ENCODE peak calls at places on chromosomes 6 and 20, in eight cellular contexts. T is stimulated activated CD4-positive, alpha-beta T cell treated with anti-CD3 and anti-CD28 coated beads, Interleukin-1b, Interleukin-23, amount 100 ng/mL, for 24 hours; N is T-cell; Y is substantia nigra; H is HuH-7.5; M is left lung; Z is RKO; K is astrocyte. Q is an unnamed sample.

GRCh38 chr6:168127384-168127868 is 48.4 kb upstream of the FRMD1 start:
- DNase-seq in T (no peak), N (no peak), Y (no peak), H (peak; percentile 6), M (no peak), Z (no peak), K (no peak), Q (no peak)

GRCh38 chr20:62470003-62470402 is 5.8 kb downstream of the GATA5 start:
- DNase-seq in T (no peak), N (no peak), Y (no peak), H (no peak), M (no peak), Z (no peak), K (no peak), Q (no peak)

GRCh38 chr20:17743677-17744076 is 43.9 kb downstream of the BANF2 start:
- DNase-seq in T (no peak), N (no peak), Y (no peak), H (no peak), M (no peak), Z (no peak), K (no peak), Q (no peak)

GRCh38 chr20:59470521-59470920 is 133.8 kb upstream of the PHACTR3 start:
- DNase-seq in T (no peak), N (no peak), Y (no peak), H (no peak), M (no peak), Z (no peak), K (no peak), Q (no peak)

GRCh38 chr6:44386364-44386928 is 1.1 kb upstream of the CDC5L start:
- DNase-seq in T (no peak), N (no peak), Y (no peak), H (no peak), M (peak; percentile 76), Z (no peak), K (no peak), Q (no peak)

GRCh38 chr20:56257604-56258003 is 9.1 kb downstream of the MC3R start:
- DNase-seq in T (no peak), N (no peak), Y (no peak), H (no peak), M (no peak), Z (no peak), K (no peak), Q (no peak)

GRCh38 chr6:16836186-16836981 is 75.1 kb upstream of the ATXN1 start:
- DNase-seq in T (no peak), N (no peak), Y (no peak), H (no peak), M (no peak), Z (no peak), K (no peak), Q (peak; percentile 56)

GRCh38 chr6:74964871-74965441 is 240.9 kb downstream of the COL12A1 start:
- DNase-seq in T (no peak), N (no peak), Y (no peak), H (no peak), M (no peak), Z (no peak), K (no peak), Q (no peak)

GRCh38 chr6:137983269-137983668 is 116.2 kb downstream of the TNFAIP3 start:
- DNase-seq in T (no peak), N (no peak), Y (no peak), H (no peak), M (no peak), Z (no peak), K (no peak), Q (no peak)

GRCh38 chr6:72953901-72954494 is 271.3 kb downstream of the KHDC1L start:
- DNase-seq in T (no peak), N (no peak), Y (no peak), H (no peak), M (no peak), Z (no peak), K (peak; percentile 80), Q (no peak)

GRCh38 chr6:161336479-161336878 is 62.6 kb upstream of the AGPAT4 start:
- DNase-seq in T (no peak), N (no peak), Y (no peak), H (no peak), M (no peak), Z (no peak), K (no peak), Q (no peak)

GRCh38 chr6:16533210-16533609 is 228.1 kb downstream of the ATXN1 start:
- DNase-seq in T (no peak), N (no peak), Y (no peak), H (no peak), M (no peak), Z (no peak), K (no peak), Q (no peak)

GRCh38 chr6:108565893-108566292 is 5.2 kb downstream of the FOXO3 start:
- DNase-seq in T (no peak), N (no peak), Y (no peak), H (peak; percentile 29), M (no peak), Z (peak; percentile 59), K (peak; percentile 53), Q (no peak)

GRCh38 chr20:49831022-49831769 is 18.6 kb downstream of the SLC9A8 start:
- DNase-seq in T (no peak), N (no peak), Y (no peak), H (no peak), M (no peak), Z (no peak), K (no peak), Q (no peak)

GRCh38 chr6:3820563-3820962 is 28.6 kb upstream of the FAM50B start:
- DNase-seq in T (no peak), N (no peak), Y (no peak), H (no peak), M (no peak), Z (no peak), K (no peak), Q (no peak)

GRCh38 chr20:48879609-48880008 is 41.9 kb upstream of the ARFGEF2 start:
- DNase-seq in T (no peak), N (no peak), Y (no peak), H (no peak), M (no peak), Z (no peak), K (no peak), Q (no peak)

GRCh38 chr6:128570439-128571063 is 50.2 kb upstream of the PTPRK start:
- DNase-seq in T (no peak), N (no peak), Y (no peak), H (no peak), M (no peak), Z (no peak), K (peak; percentile 39), Q (no peak)

GRCh38 chr20:57007171-57007540 is 259.3 kb downstream of the BMP7 start:
- DNase-seq in T (no peak), N (no peak), Y (no peak), H (no peak), M (no peak), Z (no peak), K (no peak), Q (no peak)

GRCh38 chr20:26209171-26209941 is 512.7 kb upstream of the ZNF337 start:
- DNase-seq in T (no peak), N (no peak), Y (no peak), H (no peak), M (peak; percentile 32), Z (no peak), K (peak; percentile 10), Q (peak; percentile 13)

GRCh38 chr6:71199796-71200195 is 88.8 kb upstream of the OGFRL1 start:
- DNase-seq in T (no peak), N (no peak), Y (no peak), H (no peak), M (no peak), Z (no peak), K (no peak), Q (no peak)

GRCh38 chr6:141265748-141266647 is 866.7 kb upstream of the GJE1 start:
- DNase-seq in T (no peak), N (no peak), Y (no peak), H (no peak), M (no peak), Z (peak; percentile 32), K (peak; percentile 14), Q (no peak)

GRCh38 chr6:27865952-27866369 is 46.2 kb downstream of the OR2B2 start:
- DNase-seq in T (no peak), N (no peak), Y (no peak), H (no peak), M (no peak), Z (no peak), K (no peak), Q (no peak)

GRCh38 chr6:127932708-127933107 is 31.9 kb upstream of the THEMIS start:
- DNase-seq in T (no peak), N (no peak), Y (no peak), H (no peak), M (no peak), Z (peak; percentile 8), K (no peak), Q (no peak)

GRCh38 chr6:138187156-138187555 is 25.4 kb downstream of the ARFGEF3 start:
- DNase-seq in T (no peak), N (no peak), Y (no peak), H (no peak), M (no peak), Z (no peak), K (no peak), Q (no peak)

GRCh38 chr20:56515657-56516381 is 8.7 kb upstream of the FAM209A start:
- DNase-seq in T (no peak), N (no peak), Y (no peak), H (no peak), M (no peak), Z (peak; percentile 21), K (no peak), Q (no peak)

GRCh38 chr6:14924126-14925024 is 321.5 kb upstream of the JARID2 start:
- DNase-seq in T (no peak), N (no peak), Y (no peak), H (no peak), M (no peak), Z (no peak), K (no peak), Q (no peak)

GRCh38 chr6:119340766-119341487 is 8.6 kb downstream of the MAN1A1 start:
- DNase-seq in T (no peak), N (no peak), Y (no peak), H (no peak), M (no peak), Z (no peak), K (no peak), Q (no peak)

GRCh38 chr6:15804461-15804784 is 141.6 kb upstream of the DTNBP1 start:
- DNase-seq in T (no peak), N (no peak), Y (no peak), H (no peak), M (no peak), Z (no peak), K (no peak), Q (no peak)

Q was measured in GM10248.